ENCODE peak calls at places on chromosome 10, in eight cellular contexts. One of them, this sample, is unnamed. For H3K9me3, the result is how much of the 10 kb centered on the place peaks cover.

GRCh38 chr10:91587710-91588638 is 44.9 kb downstream of the PPP1R3C start:
- DNase-seq in ovary: no peak
- DNase-seq in CD8-positive, alpha-beta T cell: no peak
- DNase-seq in esophagus muscularis mucosa: no peak
- DNase-seq in SK-N-SH: no peak
- DNase-seq in CD8-positive, alpha-beta memory T cell: no peak
- DNase-seq in astrocyte: peak
- DNase-seq in heart left ventricle: no peak
- DNase-seq in this sample: peak

GRCh38 chr10:58044072-58044471 is 223.6 kb downstream of the IPMK start:
- DNase-seq in astrocyte: peak
- DNase-seq in SK-N-SH: no peak
- DNase-seq in heart left ventricle: no peak
- DNase-seq in CD8-positive, alpha-beta T cell: no peak
- DNase-seq in CD8-positive, alpha-beta memory T cell: no peak
- DNase-seq in ovary: no peak
- DNase-seq in esophagus muscularis mucosa: no peak
- DNase-seq in this sample: peak

GRCh38 chr10:78852856-78853255 is 215.9 kb upstream of the ZMIZ1 start:
- DNase-seq in CD8-positive, alpha-beta memory T cell: peak
- DNase-seq in SK-N-SH: no peak
- DNase-seq in ovary: no peak
- DNase-seq in esophagus muscularis mucosa: no peak
- DNase-seq in CD8-positive, alpha-beta T cell: no peak
- DNase-seq in heart left ventricle: no peak
- DNase-seq in astrocyte: no peak
- DNase-seq in this sample: no peak

GRCh38 chr10:32982911-32983310 is 24.9 kb upstream of the ITGB1 start:
- DNase-seq in CD8-positive, alpha-beta T cell: no peak
- DNase-seq in esophagus muscularis mucosa: no peak
- DNase-seq in CD8-positive, alpha-beta memory T cell: no peak
- DNase-seq in heart left ventricle: no peak
- DNase-seq in SK-N-SH: no peak
- DNase-seq in astrocyte: peak
- DNase-seq in ovary: no peak
- DNase-seq in this sample: no peak

GRCh38 chr10:44860811-44861751 is 50.1 kb upstream of the TMEM72 start:
- DNase-seq in esophagus muscularis mucosa: no peak
- DNase-seq in SK-N-SH: no peak
- DNase-seq in CD8-positive, alpha-beta memory T cell: no peak
- DNase-seq in ovary: no peak
- DNase-seq in astrocyte: peak
- DNase-seq in heart left ventricle: no peak
- DNase-seq in CD8-positive, alpha-beta T cell: no peak
- DNase-seq in this sample: peak

GRCh38 chr10:110209926-110210662 is 2.7 kb downstream of the MXI1 start:
- DNase-seq in CD8-positive, alpha-beta T cell: peak
- DNase-seq in ovary: peak
- DNase-seq in heart left ventricle: peak
- DNase-seq in CD8-positive, alpha-beta memory T cell: peak
- DNase-seq in SK-N-SH: peak
- DNase-seq in esophagus muscularis mucosa: peak
- DNase-seq in astrocyte: no peak
- DNase-seq in this sample: peak

GRCh38 chr10:124621637-124622036 is 122.5 kb downstream of the FAM53B start:
- DNase-seq in astrocyte: no peak
- DNase-seq in esophagus muscularis mucosa: no peak
- DNase-seq in CD8-positive, alpha-beta memory T cell: no peak
- DNase-seq in heart left ventricle: no peak
- DNase-seq in CD8-positive, alpha-beta T cell: no peak
- DNase-seq in ovary: no peak
- DNase-seq in SK-N-SH: no peak
- DNase-seq in this sample: no peak

GRCh38 chr10:79285315-79286185 is 61.7 kb upstream of the PPIF start:
- DNase-seq in CD8-positive, alpha-beta T cell: no peak
- DNase-seq in heart left ventricle: no peak
- DNase-seq in CD8-positive, alpha-beta memory T cell: no peak
- DNase-seq in SK-N-SH: no peak
- DNase-seq in ovary: no peak
- DNase-seq in astrocyte: no peak
- DNase-seq in esophagus muscularis mucosa: no peak
- DNase-seq in this sample: no peak

GRCh38 chr10:122894261-122894944 is 15.0 kb upstream of the FAM24B start:
- DNase-seq in CD8-positive, alpha-beta T cell: no peak
- DNase-seq in astrocyte: no peak
- DNase-seq in ovary: no peak
- DNase-seq in SK-N-SH: no peak
- DNase-seq in CD8-positive, alpha-beta memory T cell: no peak
- DNase-seq in heart left ventricle: no peak
- DNase-seq in esophagus muscularis mucosa: no peak
- DNase-seq in this sample: no peak

GRCh38 chr10:73956476-73957338 is 41.2 kb upstream of the VCL start:
- DNase-seq in CD8-positive, alpha-beta T cell: peak
- DNase-seq in astrocyte: peak
- DNase-seq in esophagus muscularis mucosa: no peak
- DNase-seq in CD8-positive, alpha-beta memory T cell: peak
- DNase-seq in ovary: no peak
- DNase-seq in heart left ventricle: no peak
- DNase-seq in SK-N-SH: no peak
- DNase-seq in this sample: peak

GRCh38 chr10:67602268-67602950 is 93.6 kb downstream of the CTNNA3 start:
- DNase-seq in ovary: no peak
- DNase-seq in CD8-positive, alpha-beta T cell: no peak
- DNase-seq in heart left ventricle: no peak
- DNase-seq in esophagus muscularis mucosa: no peak
- DNase-seq in astrocyte: peak
- DNase-seq in SK-N-SH: no peak
- DNase-seq in CD8-positive, alpha-beta memory T cell: no peak
- DNase-seq in this sample: peak

GRCh38 chr10:116891208-116891607 is 41.9 kb downstream of the ENO4 start:
- DNase-seq in ovary: no peak
- DNase-seq in heart left ventricle: peak
- DNase-seq in CD8-positive, alpha-beta T cell: no peak
- DNase-seq in SK-N-SH: peak
- DNase-seq in CD8-positive, alpha-beta memory T cell: no peak
- DNase-seq in esophagus muscularis mucosa: peak
- DNase-seq in astrocyte: peak
- DNase-seq in this sample: peak

GRCh38 chr10:119233821-119234220 is 26.4 kb downstream of the GRK5 start:
- DNase-seq in heart left ventricle: no peak
- DNase-seq in esophagus muscularis mucosa: no peak
- DNase-seq in CD8-positive, alpha-beta memory T cell: no peak
- DNase-seq in SK-N-SH: no peak
- DNase-seq in CD8-positive, alpha-beta T cell: no peak
- DNase-seq in ovary: no peak
- DNase-seq in astrocyte: no peak
- DNase-seq in this sample: peak

GRCh38 chr10:6061056-6061455 is 1.1 kb downstream of the IL2RA start:
- DNase-seq in astrocyte: no peak
- DNase-seq in heart left ventricle: no peak
- DNase-seq in SK-N-SH: no peak
- DNase-seq in esophagus muscularis mucosa: no peak
- DNase-seq in ovary: no peak
- DNase-seq in CD8-positive, alpha-beta memory T cell: no peak
- DNase-seq in CD8-positive, alpha-beta T cell: no peak
- DNase-seq in this sample: no peak

GRCh38 chr10:6064119-6064518 is 2.0 kb upstream of the IL2RA start:
- DNase-seq in CD8-positive, alpha-beta T cell: no peak
- DNase-seq in astrocyte: no peak
- DNase-seq in heart left ventricle: no peak
- DNase-seq in esophagus muscularis mucosa: no peak
- DNase-seq in CD8-positive, alpha-beta memory T cell: no peak
- DNase-seq in SK-N-SH: no peak
- DNase-seq in ovary: no peak
- DNase-seq in this sample: no peak

GRCh38 chr10:6065406-6065805 is 3.2 kb upstream of the IL2RA start:
- DNase-seq in SK-N-SH: no peak
- DNase-seq in heart left ventricle: no peak
- DNase-seq in CD8-positive, alpha-beta memory T cell: no peak
- DNase-seq in astrocyte: no peak
- DNase-seq in CD8-positive, alpha-beta T cell: no peak
- DNase-seq in ovary: no peak
- DNase-seq in esophagus muscularis mucosa: no peak
- DNase-seq in this sample: no peak

GRCh38 chr10:6059506-6059905 is 2.7 kb downstream of the IL2RA start:
- DNase-seq in CD8-positive, alpha-beta memory T cell: no peak
- DNase-seq in SK-N-SH: no peak
- DNase-seq in heart left ventricle: no peak
- DNase-seq in CD8-positive, alpha-beta T cell: no peak
- DNase-seq in esophagus muscularis mucosa: no peak
- DNase-seq in ovary: no peak
- DNase-seq in astrocyte: no peak
- DNase-seq in this sample: no peak

GRCh38 chr10:6062101-6062771 is at the start of gene IL2RA:
- DNase-seq in SK-N-SH: no peak
- DNase-seq in heart left ventricle: no peak
- DNase-seq in CD8-positive, alpha-beta T cell: peak
- DNase-seq in astrocyte: no peak
- DNase-seq in ovary: no peak
- DNase-seq in esophagus muscularis mucosa: no peak
- DNase-seq in CD8-positive, alpha-beta memory T cell: peak
- DNase-seq in this sample: no peak
- H3K4me3 ChIP-seq in SK-N-SH: no peak
- H3K4me3 ChIP-seq in heart left ventricle: peak
- H3K4me3 ChIP-seq in CD8-positive, alpha-beta T cell: no peak
- H3K4me3 ChIP-seq in astrocyte: no peak
- H3K4me3 ChIP-seq in ovary: no peak
- H3K4me3 ChIP-seq in esophagus muscularis mucosa: peak
- H3K4me3 ChIP-seq in CD8-positive, alpha-beta memory T cell: peak
- H3K4me3 ChIP-seq in this sample: no peak

GRCh38 chr10:42519761-42520460 is 118.5 kb downstream of the ZNF33B start:
- DNase-seq in CD8-positive, alpha-beta memory T cell: no peak
- DNase-seq in astrocyte: peak
- DNase-seq in heart left ventricle: no peak
- DNase-seq in esophagus muscularis mucosa: no peak
- DNase-seq in SK-N-SH: no peak
- DNase-seq in ovary: no peak
- DNase-seq in CD8-positive, alpha-beta T cell: no peak
- DNase-seq in this sample: no peak
- H3K9me3 ChIP-seq in CD8-positive, alpha-beta memory T cell: half or more
- H3K9me3 ChIP-seq in astrocyte: under half
- H3K9me3 ChIP-seq in heart left ventricle: half or more
- H3K9me3 ChIP-seq in esophagus muscularis mucosa: under half
- H3K9me3 ChIP-seq in SK-N-SH: under half
- H3K9me3 ChIP-seq in ovary: under half
- H3K9me3 ChIP-seq in CD8-positive, alpha-beta T cell: half or more
- H3K9me3 ChIP-seq in this sample: under half

DNA sequence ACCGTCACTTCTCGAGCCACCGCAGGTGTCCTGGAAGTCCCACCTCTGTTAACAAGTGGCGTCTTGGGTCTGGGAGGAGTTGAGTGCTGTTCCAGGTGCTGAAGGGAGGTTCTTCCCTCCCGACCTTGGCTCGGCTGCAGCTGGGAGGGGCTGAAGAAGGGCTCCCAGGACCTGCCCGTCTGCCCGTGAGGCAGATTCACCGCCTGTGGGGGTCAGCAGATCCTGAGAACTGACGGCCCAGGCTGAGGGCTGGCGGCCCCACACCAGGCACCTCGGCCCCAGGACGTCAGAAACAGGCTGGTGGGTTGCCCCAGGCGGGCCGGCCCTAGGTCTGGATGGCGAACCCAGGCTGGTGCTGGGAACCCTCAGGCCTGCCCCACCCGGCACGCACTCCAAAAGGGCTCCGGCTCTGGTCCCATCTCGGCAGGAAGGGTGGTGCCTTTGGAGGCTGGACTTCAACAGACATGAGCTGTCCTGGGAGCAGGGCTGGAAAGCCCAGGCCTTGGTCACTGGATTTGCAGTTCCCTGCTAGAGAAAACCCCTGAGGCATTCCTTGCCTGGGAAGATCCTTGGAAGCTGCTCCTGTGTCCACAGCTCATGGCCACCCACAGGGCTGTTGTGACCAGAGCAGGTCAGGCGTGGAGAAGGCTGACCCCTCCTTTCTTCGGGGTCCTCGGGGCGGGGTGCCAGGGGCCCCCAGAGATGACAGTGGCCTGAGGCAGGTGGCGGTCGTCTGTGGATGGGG is 42.6 kb upstream of the CFAP46 start:
- DNase-seq in CD8-positive, alpha-beta T cell: no peak
- DNase-seq in heart left ventricle: no peak
- DNase-seq in astrocyte: no peak
- DNase-seq in SK-N-SH: no peak
- DNase-seq in CD8-positive, alpha-beta memory T cell: no peak
- DNase-seq in esophagus muscularis mucosa: no peak
- DNase-seq in ovary: no peak
- DNase-seq in this sample: no peak
- H3K4me3 ChIP-seq in CD8-positive, alpha-beta T cell: no peak
- H3K4me3 ChIP-seq in heart left ventricle: no peak
- H3K4me3 ChIP-seq in astrocyte: no peak
- H3K4me3 ChIP-seq in SK-N-SH: no peak
- H3K4me3 ChIP-seq in CD8-positive, alpha-beta memory T cell: no peak
- H3K4me3 ChIP-seq in esophagus muscularis mucosa: no peak
- H3K4me3 ChIP-seq in ovary: no peak
- H3K4me3 ChIP-seq in this sample: no peak

GRCh38 chr10:62343000-62343399 is 31.2 kb upstream of the ZNF365 start:
- DNase-seq in astrocyte: no peak
- DNase-seq in CD8-positive, alpha-beta T cell: no peak
- DNase-seq in CD8-positive, alpha-beta memory T cell: no peak
- DNase-seq in esophagus muscularis mucosa: no peak
- DNase-seq in SK-N-SH: no peak
- DNase-seq in ovary: no peak
- DNase-seq in heart left ventricle: no peak
- DNase-seq in this sample: no peak
- H3K9me3 ChIP-seq in astrocyte: under half
- H3K9me3 ChIP-seq in CD8-positive, alpha-beta T cell: under half
- H3K9me3 ChIP-seq in CD8-positive, alpha-beta memory T cell: under half
- H3K9me3 ChIP-seq in esophagus muscularis mucosa: under half
- H3K9me3 ChIP-seq in SK-N-SH: under half
- H3K9me3 ChIP-seq in ovary: under half
- H3K9me3 ChIP-seq in heart left ventricle: half or more
- H3K9me3 ChIP-seq in this sample: under half

This sample was measured in MG63.